ENCODE peak calls at places on chromosomes 3 and 15, in six cellular contexts. S is HepG2, B is GM12878, A is GM23338, W is WTC11, J is H1. C is an unnamed sample.
A peak's percentile ranks its signal among the peaks of the same experiment; 100 is the strongest.

GRCh38 chr3:87191175-87191574 is 35.9 kb upstream of the CHMP2B start:
- DNase-seq in J (no peak), S (no peak), A (no peak), W (no peak), B (no peak), C (no peak)

GRCh38 chr15:90213818-90214204 is 12.7 kb downstream of the SEMA4B start:
- DNase-seq in J (no peak), W (no peak), B (no peak), A (no peak), S (no peak), C (no peak)

GRCh38 chr15:53266176-53266575 is 476.0 kb upstream of the ONECUT1 start:
- DNase-seq in A (no peak), W (no peak), J (no peak), S (no peak), B (no peak), C (no peak)

GRCh38 chr3:157248590-157249425 is 88.9 kb upstream of the CCNL1 start:
- DNase-seq in A (no peak), W (no peak), B (no peak), S (peak; percentile 10), J (no peak), C (no peak)

GRCh38 chr3:178971614-178972013 is 100.0 kb downstream of the ZMAT3 start:
- DNase-seq in W (no peak), B (no peak), A (no peak), J (no peak), S (no peak), C (no peak)

GRCh38 chr3:42876940-42877720 is 1.5 kb upstream of the CYP8B1 start:
- DNase-seq in J (no peak), B (no peak), S (no peak), W (no peak), A (no peak), C (no peak)

GRCh38 chr3:137792633-137793271 is 28.6 kb downstream of the SOX14 start:
- DNase-seq in J (peak; percentile 69), A (peak; percentile 85), B (no peak), W (peak; percentile 67), S (peak; percentile 17), C (peak; percentile 38)

GRCh38 chr3:147735662-147736061 is 326.5 kb downstream of the ZIC1 start:
- DNase-seq in B (no peak), S (no peak), J (no peak), A (peak; percentile 18), W (no peak), C (no peak)

GRCh38 chr3:8113649-8114048 is 388.0 kb upstream of the LMCD1 start:
- DNase-seq in J (no peak), B (no peak), W (no peak), S (no peak), A (no peak), C (no peak)

GRCh38 chr15:96234109-96234892 is 96.2 kb upstream of the NR2F2 start:
- DNase-seq in S (no peak), B (peak; percentile 58), W (no peak), A (no peak), J (no peak), C (no peak)

GRCh38 chr3:172595648-172596393 is 72.6 kb upstream of the TNFSF10 start:
- DNase-seq in B (peak; percentile 60), J (no peak), A (peak; percentile 74), W (no peak), S (peak; percentile 63), C (peak; percentile 61)

GRCh38 chr3:165641569-165642310 is 195.5 kb downstream of the BCHE start:
- DNase-seq in A (no peak), S (no peak), W (no peak), J (no peak), B (no peak), C (no peak)
- TF ChIP-seq CREB1 in A (no peak), S (no peak), W (no peak), J (no peak), B (no peak), C (no peak)

DNA sequence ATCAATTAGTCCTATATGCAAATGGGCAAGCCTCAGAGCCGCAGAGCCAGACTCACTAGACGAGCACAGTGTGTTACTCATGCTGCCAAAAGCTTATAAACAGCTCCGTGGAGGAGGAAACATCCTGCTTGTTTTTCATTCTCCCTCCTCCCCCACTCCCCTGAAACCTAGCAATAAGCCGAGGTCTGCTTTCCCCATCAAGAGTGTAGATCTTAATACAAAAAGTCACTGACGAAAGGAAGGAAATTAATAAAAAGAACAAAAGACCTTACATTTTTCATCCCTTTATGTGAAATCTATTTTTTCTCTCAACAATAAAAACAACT is 88.5 kb downstream of the XXYLT1 start:
- DNase-seq in J (no peak), A (no peak), B (no peak), S (no peak), W (no peak), C (no peak)
- TF ChIP-seq CREB1 in J (no peak), A (no peak), B (no peak), S (no peak), W (no peak), C (no peak)

GRCh38 chr15:87707076-87707475 is 549.5 kb downstream of the NTRK3 start:
- DNase-seq in S (no peak), B (no peak), J (no peak), A (no peak), W (no peak), C (no peak)

GRCh38 chr15:87702270-87702669 is 554.3 kb downstream of the NTRK3 start:
- DNase-seq in S (no peak), B (no peak), W (no peak), J (no peak), A (no peak), C (no peak)

GRCh38 chr15:87703238-87704111 is 553.1 kb downstream of the NTRK3 start:
- DNase-seq in S (no peak), J (no peak), W (no peak), B (no peak), A (no peak), C (peak; percentile 33)

GRCh38 chr15:87706001-87706400 is 550.5 kb downstream of the NTRK3 start:
- DNase-seq in J (no peak), A (no peak), S (no peak), W (no peak), B (no peak), C (no peak)

DNA sequence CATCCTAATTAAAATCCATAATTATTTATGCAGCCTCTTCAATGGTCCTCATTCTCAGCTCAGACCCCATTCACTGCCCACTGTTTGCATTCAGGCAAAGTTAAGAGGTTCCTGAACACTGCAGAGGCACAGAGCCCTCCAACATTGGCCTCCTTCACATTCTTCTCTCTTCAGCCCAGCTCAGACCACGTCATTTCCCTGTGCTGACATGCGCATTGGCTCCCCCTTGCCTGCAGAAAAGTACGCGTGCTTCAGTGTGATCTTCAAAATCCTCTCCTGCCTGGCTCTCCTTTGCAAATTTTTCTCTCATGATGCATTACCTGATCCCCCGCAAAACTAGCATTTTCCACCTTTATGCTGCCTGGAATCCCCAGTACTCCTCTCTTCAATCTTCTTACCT is 552.3 kb downstream of the NTRK3 start:
- DNase-seq in S (no peak), B (no peak), J (no peak), A (no peak), W (no peak), C (peak; percentile 19)
- TF ChIP-seq CREB1 in S (no peak), B (no peak), J (no peak), A (no peak), W (no peak), C (no peak)

GRCh38 chr3:143302638-143303171 is 183.1 kb downstream of the CHST2 start:
- DNase-seq in W (no peak), B (no peak), A (peak; percentile 7), J (no peak), S (no peak), C (no peak)

GRCh38 chr3:143307613-143308183 is 188.1 kb downstream of the CHST2 start:
- DNase-seq in J (no peak), A (no peak), W (no peak), B (peak; percentile 31), S (no peak), C (peak; percentile 86)

GRCh38 chr3:143311096-143311495 is 191.5 kb downstream of the CHST2 start:
- DNase-seq in B (no peak), S (no peak), J (no peak), A (no peak), W (no peak), C (no peak)

GRCh38 chr3:143309622-143310190 is 190.1 kb downstream of the CHST2 start:
- DNase-seq in B (no peak), A (no peak), S (no peak), J (no peak), W (no peak), C (no peak)

GRCh38 chr3:143306419-143306818 is 186.8 kb downstream of the CHST2 start:
- DNase-seq in A (no peak), W (no peak), J (no peak), S (no peak), B (no peak), C (no peak)
- TF ChIP-seq CREB1 in A (no peak), W (no peak), J (no peak), S (no peak), B (no peak), C (no peak)

GRCh38 chr3:67064105-67064504 is 66.0 kb downstream of the KBTBD8 start:
- DNase-seq in J (no peak), S (no peak), W (no peak), A (no peak), B (no peak), C (no peak)
- TF ChIP-seq CREB1 in J (no peak), S (no peak), W (no peak), A (no peak), B (no peak), C (no peak)

DNA sequence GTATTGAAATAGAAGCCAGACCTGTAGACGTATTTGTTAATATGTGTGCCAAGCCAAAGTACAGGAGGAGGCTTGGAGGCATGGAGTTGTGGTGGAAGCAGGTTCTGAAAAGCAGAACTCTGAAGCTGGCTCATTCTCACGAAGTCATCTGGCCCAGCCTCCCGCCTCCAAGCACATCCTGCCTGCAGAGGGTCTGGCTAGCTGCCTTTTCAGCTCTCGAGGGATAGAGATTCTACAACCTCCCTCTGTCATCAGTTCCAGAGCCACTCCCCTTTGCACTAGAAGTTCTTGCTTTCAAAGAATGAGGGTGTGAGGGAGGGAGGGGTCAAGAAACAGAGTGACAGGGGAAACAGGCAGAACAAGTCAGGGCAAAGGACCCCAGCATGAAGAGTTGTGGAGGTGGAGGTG is 95.2 kb downstream of the SLC49A4 start:
- DNase-seq in B (peak; percentile 19), W (peak; percentile 32), S (no peak), J (peak; percentile 61), A (peak; percentile 90), C (no peak)
- TF ChIP-seq CREB1 in B (no peak), W (no peak), S (no peak), J (no peak), A (peak; percentile 39), C (no peak)

GRCh38 chr15:57224664-57225063 is 151.6 kb upstream of the CGNL1 start:
- DNase-seq in S (no peak), B (no peak), A (no peak), W (no peak), J (no peak), C (no peak)
- TF ChIP-seq CREB1 in S (no peak), B (no peak), A (no peak), W (no peak), J (no peak), C (no peak)

DNA sequence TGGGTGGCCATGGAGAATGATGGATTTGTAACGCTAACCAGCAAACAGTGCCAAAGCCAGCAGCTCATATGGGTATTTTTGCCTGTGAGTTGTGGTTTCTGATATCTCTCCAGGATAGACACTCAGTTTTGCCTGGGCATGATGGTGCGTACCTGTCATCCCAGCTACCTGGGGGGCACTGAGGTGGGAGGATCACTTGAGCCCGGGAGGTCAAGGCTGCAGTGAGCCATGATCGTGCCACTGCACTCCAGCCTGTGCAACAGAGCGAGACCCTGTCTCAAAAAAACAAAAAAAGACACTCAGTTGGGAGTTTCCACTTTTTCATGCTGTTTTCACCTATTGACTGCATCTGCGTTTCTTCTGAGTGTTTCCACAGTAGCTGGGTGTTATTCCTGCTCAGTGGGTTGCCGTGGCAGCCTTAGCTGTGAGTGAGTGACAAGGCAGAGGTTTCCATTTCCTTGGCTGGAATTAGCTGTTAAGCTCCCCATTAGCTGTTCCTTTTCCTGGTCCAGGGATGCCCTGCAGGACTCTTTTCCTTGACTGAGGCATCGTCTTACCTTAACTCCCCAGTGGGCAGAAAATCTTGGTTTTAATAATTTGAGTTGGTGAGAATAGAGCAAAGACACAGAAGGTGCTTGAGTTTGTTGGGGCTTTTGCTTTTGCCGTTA is 14.2 kb upstream of the RPP14 start:
- DNase-seq in A (no peak), S (no peak), J (no peak), B (no peak), W (no peak), C (no peak)
- TF ChIP-seq CREB1 in A (no peak), S (no peak), J (no peak), B (no peak), W (no peak), C (no peak)

C was measured in K562.